ENCODE peak calls at places on chromosomes 4 and X, in six cellular contexts. T is CD8-positive, alpha-beta T cell; S is AG09309; E is fibroblast of pulmonary artery; V is tibial nerve; X is iPS DF 6.9. P is an unnamed sample.

GRCh38 chr4:164442167-164442566 is 311.8 kb upstream of the SMIM31 start:
- DNase-seq in T (no peak), S (no peak), E (no peak), V (no peak), X (no peak), P (no peak)

GRCh38 chr4:6727081-6727942 is 11.3 kb downstream of the BLOC1S4 start:
- DNase-seq in T (no peak), S (no peak), E (peak; percentile 60), V (peak; percentile 54), X (no peak), P (no peak)

GRCh38 chr4:8184061-8184460 is 15.0 kb upstream of the SH3TC1 start:
- DNase-seq in T (no peak), S (no peak), E (no peak), V (no peak), X (no peak), P (no peak)

GRCh38 chrX:107674480-107675364 is 46.4 kb downstream of the PRPS1 start:
- DNase-seq in T (peak; percentile 44), S (no peak), E (peak; percentile 92), V (peak; percentile 69), X (no peak), P (no peak)

GRCh38 chr4:129092636-129093172 is 635 bp downstream of the SCLT1 start:
- DNase-seq in T (no peak), S (no peak), E (peak; percentile 30), V (no peak), X (no peak), P (peak; percentile 20)

GRCh38 chrX:129606918-129607317 is 47.8 kb downstream of the APLN start:
- DNase-seq in T (peak; percentile 60), S (no peak), E (peak; percentile 61), V (peak; percentile 19), X (no peak), P (peak; percentile 56)

GRCh38 chr4:145482209-145483021 is 762 bp downstream of the SMAD1 start:
- DNase-seq in T (no peak), S (peak; percentile 24), E (peak; percentile 80), V (peak; percentile 17), X (no peak), P (peak; percentile 42)

GRCh38 chr4:121950680-121951569 is 935 bp downstream of the TRPC3 start:
- DNase-seq in T (peak; percentile 25), S (no peak), E (no peak), V (no peak), X (no peak), P (no peak)

GRCh38 chrX:17377795-17378194 is 2.8 kb downstream of the NHS start:
- DNase-seq in T (no peak), S (no peak), E (no peak), V (no peak), X (no peak), P (no peak)

P was measured in NCI-H2227 treated with DMSO at 0.1 percent for 48 hours.